ENCODE peak calls at places on chromosomes 5 and 9, in seven cellular contexts. O, E, D, M, I, X and H are unnamed samples.

GRCh38 chr5:10400834-10401233 is 40.8 kb upstream of the ROPN1L start:
- DNase-seq in O (peak; percentile 9), E (no peak), D (no peak), M (no peak), I (no peak), X (no peak), H (no peak)

GRCh38 chr9:90894956-90895687 is 93.5 kb downstream of the SYK start:
- DNase-seq in O (no peak), E (no peak), D (peak; percentile 48), M (no peak), I (peak; percentile 33), X (no peak), H (no peak)

GRCh38 chr9:117706421-117707150 is 2.4 kb downstream of the TLR4 start:
- DNase-seq in O (peak; percentile 15), E (no peak), D (no peak), M (no peak), I (no peak), X (peak; percentile 47), H (no peak)

GRCh38 chr9:74645007-74645639 is 148.0 kb downstream of the RORB start:
- DNase-seq in O (peak; percentile 5), E (peak; percentile 7), D (no peak), M (no peak), I (peak; percentile 36), X (peak; percentile 9), H (no peak)

GRCh38 chr9:75265525-75265972 is 177.2 kb downstream of the OSTF1 start:
- DNase-seq in O (peak; percentile 27), E (peak; percentile 15), D (peak; percentile 20), M (peak; percentile 53), I (peak; percentile 63), X (peak; percentile 17), H (no peak)

GRCh38 chr5:139847790-139848507 is 52.3 kb downstream of the PSD2 start:
- DNase-seq in O (peak; percentile 33), E (no peak), D (peak; percentile 60), M (peak; percentile 25), I (peak; percentile 60), X (peak; percentile 40), H (peak; percentile 78)

GRCh38 chr5:169265888-169266287 is 35.1 kb downstream of the SLIT3 start:
- DNase-seq in O (peak; percentile 10), E (no peak), D (no peak), M (no peak), I (peak; percentile 67), X (no peak), H (no peak)

GRCh38 chr5:123708074-123708806 is 196.3 kb downstream of the CSNK1G3 start:
- DNase-seq in O (peak; percentile 70), E (no peak), D (no peak), M (peak; percentile 94), I (no peak), X (peak; percentile 91), H (no peak)

GRCh38 chr5:81336528-81336927 is 35.1 kb downstream of the ZCCHC9 start:
- DNase-seq in O (no peak), E (no peak), D (no peak), M (no peak), I (no peak), X (no peak), H (no peak)

GRCh38 chr5:83927140-83927733 is 206.6 kb upstream of the HAPLN1 start:
- DNase-seq in O (peak; percentile 23), E (peak; percentile 57), D (peak; percentile 16), M (peak; percentile 81), I (peak; percentile 90), X (peak; percentile 68), H (peak; percentile 58)

GRCh38 chr9:14314929-14315753 is 1.2 kb upstream of the NFIB start:
- DNase-seq in O (peak; percentile 85), E (no peak), D (peak; percentile 70), M (peak; percentile 78), I (peak; percentile 75), X (peak; percentile 90), H (peak; percentile 98)

GRCh38 chr9:124321416-124321815 is 63.7 kb downstream of the NEK6 start:
- DNase-seq in O (no peak), E (no peak), D (no peak), M (no peak), I (no peak), X (no peak), H (no peak)

GRCh38 chr5:166551384-166551783 is 1740.1 kb upstream of the WWC1 start:
- DNase-seq in O (no peak), E (no peak), D (no peak), M (no peak), I (no peak), X (peak; percentile 0), H (no peak)

GRCh38 chr9:77679088-77679487 is 31.0 kb upstream of the GNA14 start:
- DNase-seq in O (no peak), E (no peak), D (no peak), M (no peak), I (no peak), X (no peak), H (no peak)

GRCh38 chr5:136016945-136017530 is 11.8 kb upstream of the TGFBI start:
- DNase-seq in O (peak; percentile 97), E (peak; percentile 98), D (peak; percentile 73), M (peak; percentile 79), I (no peak), X (peak; percentile 99), H (peak; percentile 86)

GRCh38 chr5:100872409-100873190 is 30.5 kb downstream of the ST8SIA4 start:
- DNase-seq in O (no peak), E (no peak), D (no peak), M (no peak), I (no peak), X (no peak), H (no peak)

GRCh38 chr9:29697011-29697410 is 2123.7 kb upstream of the C9orf72 start:
- DNase-seq in O (peak; percentile 36), E (no peak), D (no peak), M (no peak), I (no peak), X (peak; percentile 59), H (no peak)

GRCh38 chr9:111851536-111851935 is 45.1 kb upstream of the UGCG start:
- DNase-seq in O (peak; percentile 88), E (peak; percentile 48), D (peak; percentile 50), M (peak; percentile 22), I (no peak), X (peak; percentile 30), H (no peak)

GRCh38 chr9:75039006-75039405 is 10.9 kb upstream of the CARNMT1 start:
- DNase-seq in O (no peak), E (no peak), D (no peak), M (no peak), I (no peak), X (peak; percentile 84), H (no peak)

DNA sequence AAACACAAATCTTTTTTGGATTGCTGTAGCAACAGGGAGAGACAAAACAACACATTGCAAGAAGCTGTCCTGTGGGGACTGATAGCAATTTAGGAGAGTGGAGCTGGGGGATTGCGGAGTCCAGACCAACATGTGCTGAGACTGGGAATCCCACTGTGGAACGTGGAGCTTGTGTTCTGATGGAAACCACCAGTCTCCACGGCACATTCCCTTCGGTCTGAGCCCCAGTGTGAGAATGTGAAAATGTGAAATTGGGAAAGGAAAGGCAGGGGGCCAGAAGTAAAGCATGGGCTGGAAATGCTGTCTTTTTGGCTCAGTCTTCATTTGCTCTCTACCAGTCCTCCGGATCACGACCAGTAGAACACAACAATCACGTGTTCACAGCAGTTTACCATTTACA is 348.8 kb upstream of the TNC start:
- DNase-seq in O (no peak), E (no peak), D (no peak), M (no peak), I (no peak), X (no peak), H (no peak)
- H3K4me3 ChIP-seq in O (no peak overlapping the region), E (no peak overlapping the region), D (no peak overlapping the region), M (no peak overlapping the region), I (no peak overlapping the region), X (no peak overlapping the region), H (no peak overlapping the region)

GRCh38 chr5:33316773-33317172 is 124.0 kb upstream of the TARS1 start:
- DNase-seq in O (peak; percentile 51), E (no peak), D (no peak), M (no peak), I (no peak), X (peak; percentile 57), H (no peak)

GRCh38 chr5:33321026-33321425 is 119.7 kb upstream of the TARS1 start:
- DNase-seq in O (peak; percentile 85), E (no peak), D (no peak), M (peak; percentile 96), I (no peak), X (peak; percentile 99), H (no peak)

GRCh38 chr5:33317271-33317670 is 123.5 kb upstream of the TARS1 start:
- DNase-seq in O (no peak), E (no peak), D (no peak), M (no peak), I (no peak), X (peak; percentile 53), H (no peak)

GRCh38 chr5:33319841-33320240 is 120.9 kb upstream of the TARS1 start:
- DNase-seq in O (no peak), E (no peak), D (no peak), M (no peak), I (no peak), X (peak; percentile 67), H (no peak)

DNA sequence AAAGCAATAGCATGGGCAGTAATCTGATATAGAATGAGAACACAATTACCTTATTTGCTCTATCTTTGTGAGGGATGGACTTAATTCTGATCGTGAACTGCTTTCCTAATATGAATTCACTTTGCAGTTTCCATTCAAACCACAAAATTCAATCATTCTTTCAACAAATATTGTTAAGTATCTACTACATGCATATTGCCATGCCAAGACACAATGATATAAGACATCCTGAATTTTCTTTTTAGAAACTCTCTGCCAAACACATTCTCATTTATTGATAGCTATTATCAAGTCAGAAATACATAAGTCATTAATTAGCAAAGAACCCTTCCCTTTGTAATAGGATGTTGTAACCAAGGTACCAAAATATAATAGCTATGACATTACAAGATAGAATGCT is 121.6 kb upstream of the TARS1 start:
- DNase-seq in O (no peak), E (no peak), D (no peak), M (no peak), I (no peak), X (peak; percentile 26), H (no peak)
- H3K27ac ChIP-seq in O (no peak overlapping the region), E (no peak overlapping the region), D (no peak overlapping the region), M (no peak overlapping the region), I (no peak overlapping the region), X (no peak overlapping the region), H (no peak overlapping the region)

GRCh38 chr5:52787600-52788504 is at the start of the genes ITGA1 and PELO:
- DNase-seq in O (peak; percentile 69), E (peak; percentile 59), D (peak; percentile 68), M (peak; percentile 83), I (peak; percentile 94), X (peak; percentile 76), H (peak; percentile 88)

GRCh38 chr5:52791366-52791765 is 3.6 kb downstream of the ITGA1 start:
- DNase-seq in O (no peak), E (no peak), D (no peak), M (no peak), I (no peak), X (no peak), H (no peak)

GRCh38 chr5:52789867-52790266 is 2.2 kb downstream of the ITGA1 start:
- DNase-seq in O (no peak), E (no peak), D (no peak), M (no peak), I (no peak), X (no peak), H (no peak)

GRCh38 chr5:52788505-52788821 is 747 bp downstream of the ITGA1 start:
- DNase-seq in O (no peak), E (no peak), D (no peak), M (no peak), I (no peak), X (no peak), H (no peak)

GRCh38 chr5:52789378-52789777 is 1.7 kb downstream of the ITGA1 start:
- DNase-seq in O (no peak), E (no peak), D (no peak), M (no peak), I (no peak), X (no peak), H (no peak)
- H3K4me3 ChIP-seq in O (no peak overlapping the region), E (no peak overlapping the region), D (no peak overlapping the region), M (peak overlapping the region; percentile 73), I (no peak overlapping the region), X (peak overlapping the region; percentile 91), H (peak overlapping the region; percentile 86)

GRCh38 chr9:134331186-134332025 is 5.2 kb downstream of the RXRA start:
- DNase-seq in O (no peak), E (no peak), D (no peak), M (no peak), I (no peak), X (no peak), H (no peak)
- H3K27ac ChIP-seq in O (no peak overlapping the region), E (no peak overlapping the region), D (no peak overlapping the region), M (no peak overlapping the region), I (no peak overlapping the region), X (no peak overlapping the region), H (no peak overlapping the region)